ENCODE peak calls at places on chromosomes 3 and 15, in four cellular contexts. W is neural crest cell, Z is foreskin fibroblast, P is Calu3. O is an unnamed sample.
A peak's percentile ranks its signal among the peaks of the same experiment; 100 is the strongest.

GRCh38 chr3:160134964-160135363 is 90.3 kb upstream of the C3orf80 start:
- DNase-seq in P (no peak), W (no peak), Z (peak; percentile 63), O (no peak)

GRCh38 chr3:77780621-77781020 is 740.7 kb downstream of the ROBO2 start:
- DNase-seq in P (no peak), Z (no peak), W (no peak), O (no peak)

GRCh38 chr15:69468241-69469121 is 15.9 kb downstream of the RPLP1 start:
- DNase-seq in P (peak; percentile 88), Z (no peak), W (no peak), O (peak; percentile 60)

GRCh38 chr3:69005071-69005816 is 8.2 kb downstream of the EOGT start:
- DNase-seq in Z (no peak), P (no peak), W (no peak), O (no peak)

GRCh38 chr3:12479919-12480425 is 4.3 kb upstream of the TSEN2 start:
- DNase-seq in Z (no peak), P (peak; percentile 35), W (peak; percentile 7), O (no peak)

GRCh38 chr3:170738756-170739155 is 131.2 kb downstream of the RPL22L1 start:
- DNase-seq in W (no peak), P (no peak), Z (no peak), O (no peak)

GRCh38 chr15:73630030-73630429 is 3.2 kb downstream of the NPTN start:
- DNase-seq in W (no peak), P (no peak), Z (no peak), O (no peak)

GRCh38 chr3:22284559-22284958 is 533.5 kb upstream of the ZNF385D start:
- DNase-seq in W (no peak), Z (peak; percentile 23), P (no peak), O (peak; percentile 42)

GRCh38 chr3:115275897-115276296 is 128.8 kb upstream of the ZBTB20 start:
- DNase-seq in Z (peak; percentile 24), W (no peak), P (no peak), O (no peak)

GRCh38 chr3:155739154-155739553 is 5.7 kb downstream of the PLCH1 start:
- DNase-seq in P (no peak), W (no peak), Z (no peak), O (no peak)

GRCh38 chr3:62046326-62046725 is 327.0 kb downstream of the FEZF2 start:
- DNase-seq in W (no peak), Z (no peak), P (no peak), O (peak; percentile 30)

GRCh38 chr3:126883241-126883640 is 99.7 kb upstream of the PLXNA1 start:
- DNase-seq in P (no peak), W (no peak), Z (peak; percentile 39), O (no peak)

O was measured in non-pigmented ciliary epithelial cell.